ENCODE peak calls at places on chromosomes 2 and 18, in five cellular contexts. One of them, this sample, is unnamed.

GRCh38 chr2:19839438-19839837 is 62.3 kb downstream of the TTC32 start:
- DNase-seq in aorta: no peak
- DNase-seq in GM12864: no peak
- DNase-seq in mammary epithelial cell: no peak
- DNase-seq in neural progenitor cell: no peak
- DNase-seq in this sample: no peak

GRCh38 chr2:28496781-28497180 is 921 bp downstream of the PLB1 start:
- DNase-seq in neural progenitor cell: no peak
- DNase-seq in aorta: no peak
- DNase-seq in GM12864: no peak
- DNase-seq in mammary epithelial cell: no peak
- DNase-seq in this sample: no peak

GRCh38 chr2:40625849-40626248 is 174.0 kb upstream of the SLC8A1 start:
- DNase-seq in aorta: no peak
- DNase-seq in neural progenitor cell: no peak
- DNase-seq in GM12864: no peak
- DNase-seq in mammary epithelial cell: peak; percentile 65
- DNase-seq in this sample: no peak

GRCh38 chr18:48534364-48534763 is 4.5 kb upstream of the CTIF start:
- DNase-seq in aorta: no peak
- DNase-seq in neural progenitor cell: no peak
- DNase-seq in GM12864: no peak
- DNase-seq in mammary epithelial cell: no peak
- DNase-seq in this sample: no peak

GRCh38 chr2:27378096-27378808 is 2.3 kb downstream of the ZNF513 start:
- DNase-seq in mammary epithelial cell: no peak
- DNase-seq in GM12864: no peak
- DNase-seq in aorta: no peak
- DNase-seq in neural progenitor cell: peak; percentile 17
- DNase-seq in this sample: no peak

GRCh38 chr2:217934321-217935131 is 68.3 kb downstream of the TNS1 start:
- DNase-seq in mammary epithelial cell: peak; percentile 68
- DNase-seq in GM12864: no peak
- DNase-seq in aorta: peak; percentile 88
- DNase-seq in neural progenitor cell: no peak
- DNase-seq in this sample: peak; percentile 73

GRCh38 chr2:234251326-234252271 is 201.1 kb downstream of the SPP2 start:
- DNase-seq in aorta: no peak
- DNase-seq in neural progenitor cell: no peak
- DNase-seq in GM12864: no peak
- DNase-seq in mammary epithelial cell: peak; percentile 99
- DNase-seq in this sample: no peak

GRCh38 chr2:19101968-19102367 is 256.5 kb downstream of the OSR1 start:
- DNase-seq in mammary epithelial cell: no peak
- DNase-seq in GM12864: no peak
- DNase-seq in neural progenitor cell: no peak
- DNase-seq in aorta: no peak
- DNase-seq in this sample: no peak

GRCh38 chr2:52429740-52430139 is 1337.9 kb upstream of the CHAC2 start:
- DNase-seq in mammary epithelial cell: no peak
- DNase-seq in neural progenitor cell: no peak
- DNase-seq in aorta: no peak
- DNase-seq in GM12864: no peak
- DNase-seq in this sample: no peak

GRCh38 chr18:41121116-41121826 is 833.8 kb upstream of the PIK3C3 start:
- DNase-seq in neural progenitor cell: peak; percentile 80
- DNase-seq in aorta: no peak
- DNase-seq in mammary epithelial cell: peak; percentile 80
- DNase-seq in GM12864: no peak
- DNase-seq in this sample: no peak

GRCh38 chr2:20451346-20451745 is 4.5 kb downstream of the RHOB start:
- DNase-seq in mammary epithelial cell: no peak
- DNase-seq in neural progenitor cell: no peak
- DNase-seq in aorta: no peak
- DNase-seq in GM12864: no peak
- DNase-seq in this sample: peak; percentile 5

GRCh38 chr2:217653240-217653639 is 349.6 kb downstream of the TNS1 start:
- DNase-seq in aorta: peak; percentile 92
- DNase-seq in neural progenitor cell: no peak
- DNase-seq in GM12864: no peak
- DNase-seq in mammary epithelial cell: peak; percentile 92
- DNase-seq in this sample: peak; percentile 75

GRCh38 chr2:102872388-102872787 is 110.6 kb downstream of the TMEM182 start:
- DNase-seq in neural progenitor cell: no peak
- DNase-seq in mammary epithelial cell: no peak
- DNase-seq in GM12864: no peak
- DNase-seq in aorta: no peak
- DNase-seq in this sample: no peak

GRCh38 chr2:219018726-219019125 is 22.6 kb downstream of the CFAP65 start:
- DNase-seq in mammary epithelial cell: no peak
- DNase-seq in GM12864: no peak
- DNase-seq in aorta: no peak
- DNase-seq in neural progenitor cell: no peak
- DNase-seq in this sample: no peak

GRCh38 chr2:72605836-72606442 is 219.9 kb downstream of the EXOC6B start:
- DNase-seq in GM12864: no peak
- DNase-seq in aorta: no peak
- DNase-seq in neural progenitor cell: peak; percentile 6
- DNase-seq in mammary epithelial cell: no peak
- DNase-seq in this sample: no peak

GRCh38 chr18:54859667-54860421 is 31.6 kb downstream of the RAB27B start:
- DNase-seq in mammary epithelial cell: no peak
- DNase-seq in GM12864: no peak
- DNase-seq in neural progenitor cell: no peak
- DNase-seq in aorta: no peak
- DNase-seq in this sample: no peak

GRCh38 chr2:135952891-135953290 is 32.5 kb downstream of the DARS1 start:
- DNase-seq in neural progenitor cell: no peak
- DNase-seq in GM12864: no peak
- DNase-seq in aorta: no peak
- DNase-seq in mammary epithelial cell: no peak
- DNase-seq in this sample: no peak

GRCh38 chr2:222655406-222655747 is 515 bp downstream of the FARSB start:
- DNase-seq in neural progenitor cell: peak; percentile 32
- DNase-seq in mammary epithelial cell: no peak
- DNase-seq in aorta: no peak
- DNase-seq in GM12864: no peak
- DNase-seq in this sample: no peak

GRCh38 chr18:46680784-46681695 is 24.0 kb upstream of the LOXHD1 start:
- DNase-seq in neural progenitor cell: no peak
- DNase-seq in mammary epithelial cell: no peak
- DNase-seq in aorta: no peak
- DNase-seq in GM12864: no peak
- DNase-seq in this sample: no peak

GRCh38 chr18:51226068-51226467 is 28.6 kb upstream of the MEX3C start:
- DNase-seq in GM12864: no peak
- DNase-seq in neural progenitor cell: no peak
- DNase-seq in aorta: no peak
- DNase-seq in mammary epithelial cell: no peak
- DNase-seq in this sample: no peak

GRCh38 chr2:127807678-127808353 is 3.2 kb downstream of the WDR33 start:
- DNase-seq in aorta: no peak
- DNase-seq in GM12864: no peak
- DNase-seq in neural progenitor cell: no peak
- DNase-seq in mammary epithelial cell: no peak
- DNase-seq in this sample: no peak

GRCh38 chr2:220394433-220394832 is 767.0 kb downstream of the SLC4A3 start:
- DNase-seq in neural progenitor cell: no peak
- DNase-seq in GM12864: no peak
- DNase-seq in aorta: peak; percentile 71
- DNase-seq in mammary epithelial cell: peak; percentile 33
- DNase-seq in this sample: no peak

GRCh38 chr18:60019463-60019840 is 119.7 kb downstream of the PMAIP1 start:
- DNase-seq in neural progenitor cell: peak; percentile 2
- DNase-seq in aorta: no peak
- DNase-seq in mammary epithelial cell: no peak
- DNase-seq in GM12864: no peak
- DNase-seq in this sample: no peak

GRCh38 chr2:180040146-180040925 is 33.2 kb upstream of the CWC22 start:
- DNase-seq in mammary epithelial cell: peak; percentile 69
- DNase-seq in neural progenitor cell: no peak
- DNase-seq in GM12864: no peak
- DNase-seq in aorta: no peak
- DNase-seq in this sample: no peak

GRCh38 chr2:30686669-30687068 is 120.6 kb downstream of the CAPN13 start:
- DNase-seq in neural progenitor cell: no peak
- DNase-seq in mammary epithelial cell: no peak
- DNase-seq in GM12864: no peak
- DNase-seq in aorta: no peak
- DNase-seq in this sample: no peak

GRCh38 chr2:229133155-229133772 is 137.8 kb downstream of the PID1 start:
- DNase-seq in GM12864: no peak
- DNase-seq in aorta: no peak
- DNase-seq in neural progenitor cell: peak; percentile 47
- DNase-seq in mammary epithelial cell: peak; percentile 40
- DNase-seq in this sample: no peak

GRCh38 chr2:207768168-207768890 is 1.4 kb downstream of the FZD5 start:
- DNase-seq in mammary epithelial cell: peak; percentile 64
- DNase-seq in GM12864: no peak
- DNase-seq in aorta: peak; percentile 67
- DNase-seq in neural progenitor cell: peak; percentile 76
- DNase-seq in this sample: peak; percentile 87

GRCh38 chr2:64730551-64731305 is 77.0 kb upstream of the SERTAD2 start:
- DNase-seq in mammary epithelial cell: peak; percentile 74
- DNase-seq in GM12864: no peak
- DNase-seq in aorta: peak; percentile 81
- DNase-seq in neural progenitor cell: peak; percentile 54
- DNase-seq in this sample: no peak
- H3K4me3 ChIP-seq in mammary epithelial cell: peak overlapping the region; percentile 26
- H3K4me3 ChIP-seq in GM12864: peak overlapping the region; percentile 51
- H3K4me3 ChIP-seq in aorta: peak overlapping the region; percentile 51
- H3K4me3 ChIP-seq in neural progenitor cell: no peak overlapping the region
- H3K4me3 ChIP-seq in this sample: peak overlapping the region; percentile 17

GRCh38 chr2:70946832-70947442 is 11.2 kb downstream of the ATP6V1B1 start:
- DNase-seq in neural progenitor cell: peak; percentile 84
- DNase-seq in GM12864: peak; percentile 13
- DNase-seq in mammary epithelial cell: no peak
- DNase-seq in aorta: no peak
- DNase-seq in this sample: no peak

GRCh38 chr2:70949086-70949485 is 13.4 kb downstream of the ATP6V1B1 start:
- DNase-seq in aorta: no peak
- DNase-seq in neural progenitor cell: no peak
- DNase-seq in mammary epithelial cell: no peak
- DNase-seq in GM12864: no peak
- DNase-seq in this sample: no peak

GRCh38 chr2:70944291-70944690 is 8.6 kb downstream of the ATP6V1B1 start:
- DNase-seq in neural progenitor cell: no peak
- DNase-seq in GM12864: no peak
- DNase-seq in mammary epithelial cell: no peak
- DNase-seq in aorta: no peak
- DNase-seq in this sample: no peak

GRCh38 chr2:70947556-70948184 is 12.0 kb downstream of the ATP6V1B1 start:
- DNase-seq in GM12864: no peak
- DNase-seq in mammary epithelial cell: no peak
- DNase-seq in aorta: no peak
- DNase-seq in neural progenitor cell: no peak
- DNase-seq in this sample: no peak

DNA sequence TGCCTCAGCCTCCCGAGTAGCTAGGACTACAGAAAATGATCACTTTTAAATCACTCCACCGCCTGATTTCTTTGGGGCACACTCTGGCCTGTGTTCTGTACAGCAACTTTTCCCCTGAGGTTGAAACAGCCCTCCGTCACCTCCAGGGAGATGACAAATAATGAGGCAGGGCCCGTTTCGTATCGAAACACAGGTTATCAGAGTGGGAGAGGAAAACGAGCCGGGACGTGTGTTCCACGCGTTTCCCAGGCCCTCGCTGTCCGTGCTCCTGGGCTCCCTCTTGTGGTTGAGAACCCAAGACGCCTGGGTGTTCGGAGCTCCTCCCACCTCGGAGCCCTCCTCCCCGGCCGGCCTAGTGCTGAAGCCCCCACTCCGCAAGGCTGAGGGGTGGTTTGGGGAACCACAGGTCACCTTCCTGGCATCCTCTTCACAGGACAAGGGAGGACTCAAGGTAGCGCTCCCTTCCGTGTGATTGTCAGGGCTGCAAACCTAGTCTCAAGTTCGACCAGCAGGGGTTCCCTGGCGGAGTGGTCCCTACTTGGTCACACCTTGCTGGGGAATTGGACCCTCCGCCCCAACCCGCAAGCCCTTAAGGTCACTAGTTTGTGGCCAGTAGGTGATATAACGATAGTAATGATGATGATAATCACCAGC is 12.8 kb downstream of the ATP6V1B1 start:
- DNase-seq in neural progenitor cell: peak; percentile 87
- DNase-seq in GM12864: peak; percentile 21
- DNase-seq in mammary epithelial cell: peak; percentile 50
- DNase-seq in aorta: peak; percentile 85
- DNase-seq in this sample: peak; percentile 75
- H3K4me3 ChIP-seq in neural progenitor cell: no peak overlapping the region
- H3K4me3 ChIP-seq in GM12864: no peak overlapping the region
- H3K4me3 ChIP-seq in mammary epithelial cell: peak overlapping the region; percentile 22
- H3K4me3 ChIP-seq in aorta: no peak overlapping the region
- H3K4me3 ChIP-seq in this sample: no peak overlapping the region

GRCh38 chr2:25822190-25823117 is 55.8 kb downstream of the ASXL2 start:
- DNase-seq in aorta: peak; percentile 58
- DNase-seq in GM12864: no peak
- DNase-seq in mammary epithelial cell: peak; percentile 9
- DNase-seq in neural progenitor cell: peak; percentile 28
- DNase-seq in this sample: peak; percentile 63
- H3K4me3 ChIP-seq in aorta: no peak overlapping the region
- H3K4me3 ChIP-seq in GM12864: peak overlapping the region; percentile 44
- H3K4me3 ChIP-seq in mammary epithelial cell: no peak overlapping the region
- H3K4me3 ChIP-seq in neural progenitor cell: no peak overlapping the region
- H3K4me3 ChIP-seq in this sample: peak overlapping the region; percentile 24

GRCh38 chr2:172087780-172088244 is 2.5 kb downstream of the DLX1 start:
- DNase-seq in neural progenitor cell: peak; percentile 66
- DNase-seq in GM12864: no peak
- DNase-seq in mammary epithelial cell: no peak
- DNase-seq in aorta: no peak
- DNase-seq in this sample: no peak

GRCh38 chr2:172084734-172085459 is 410 bp upstream of the DLX1 start:
- DNase-seq in neural progenitor cell: peak; percentile 97
- DNase-seq in aorta: peak; percentile 87
- DNase-seq in GM12864: peak; percentile 69
- DNase-seq in mammary epithelial cell: peak; percentile 97
- DNase-seq in this sample: peak; percentile 91

GRCh38 chr2:172085460-172086159 is at the start of gene DLX1:
- DNase-seq in GM12864: no peak
- DNase-seq in aorta: no peak
- DNase-seq in neural progenitor cell: peak; percentile 46
- DNase-seq in mammary epithelial cell: no peak
- DNase-seq in this sample: no peak

GRCh38 chr2:172087191-172087779 is 2.0 kb downstream of the DLX1 start:
- DNase-seq in neural progenitor cell: no peak
- DNase-seq in GM12864: no peak
- DNase-seq in aorta: no peak
- DNase-seq in mammary epithelial cell: no peak
- DNase-seq in this sample: no peak

GRCh38 chr2:172086349-172087190 is 1.3 kb downstream of the DLX1 start:
- DNase-seq in aorta: no peak
- DNase-seq in GM12864: no peak
- DNase-seq in neural progenitor cell: peak; percentile 94
- DNase-seq in mammary epithelial cell: no peak
- DNase-seq in this sample: no peak
- H3K4me3 ChIP-seq in aorta: no peak overlapping the region
- H3K4me3 ChIP-seq in GM12864: peak overlapping the region; percentile 6
- H3K4me3 ChIP-seq in neural progenitor cell: peak overlapping the region; percentile 22
- H3K4me3 ChIP-seq in mammary epithelial cell: no peak overlapping the region
- H3K4me3 ChIP-seq in this sample: no peak overlapping the region